ENCODE peak calls at places on chromosomes 2 and 18, in four cellular contexts. B, Y, T and A are unnamed samples.
A peak's percentile ranks its signal among the peaks of the same experiment; 100 is the strongest.

GRCh38 chr2:55140316-55141219 is 90.3 kb upstream of the RTN4 start:
- DNase-seq in B (no peak), Y (no peak), T (no peak), A (no peak)

GRCh38 chr2:207422307-207422960 is 107.3 kb upstream of the CREB1 start:
- DNase-seq in B (no peak), Y (no peak), T (no peak), A (no peak)

GRCh38 chr18:77366067-77366724 is 116.5 kb downstream of the GALR1 start:
- DNase-seq in B (no peak), Y (no peak), T (no peak), A (no peak)

GRCh38 chr18:23135679-23136325 is 517 bp downstream of the CABLES1 start:
- DNase-seq in B (peak; percentile 75), Y (peak; percentile 69), T (no peak), A (peak; percentile 18)

GRCh38 chr2:101832114-101832513 is 134.6 kb downstream of the MAP4K4 start:
- DNase-seq in B (peak; percentile 49), Y (peak; percentile 47), T (no peak), A (no peak)

GRCh38 chr2:120860579-120860922 is 124.9 kb downstream of the GLI2 start:
- DNase-seq in B (no peak), Y (no peak), T (no peak), A (no peak)

GRCh38 chr2:8009010-8009597 is 672.8 kb upstream of the ID2 start:
- DNase-seq in B (peak; percentile 72), Y (no peak), T (no peak), A (no peak)

GRCh38 chr18:43279015-43279758 is 1.9 kb upstream of the SYT4 start:
- DNase-seq in B (peak; percentile 7), Y (no peak), T (no peak), A (no peak)

GRCh38 chr2:99159594-99159993 is 4.8 kb downstream of the LIPT1 start:
- DNase-seq in B (no peak), Y (no peak), T (no peak), A (no peak)

GRCh38 chr2:15259356-15259756 is 301.8 kb downstream of the NBAS start:
- DNase-seq in B (no peak), Y (no peak), T (no peak), A (no peak)

GRCh38 chr2:23385351-23385747 is 370 bp downstream of the KLHL29 start:
- DNase-seq in B (peak; percentile 80), Y (peak; percentile 76), T (no peak), A (no peak)
- H3K27me3 ChIP-seq in B (no peaks in the 10 kb centered on the region), Y (no peaks in the 10 kb centered on the region), T (peaks cover 12% of the 10 kb centered on the region), A (peaks cover 30% of the 10 kb centered on the region)

DNA sequence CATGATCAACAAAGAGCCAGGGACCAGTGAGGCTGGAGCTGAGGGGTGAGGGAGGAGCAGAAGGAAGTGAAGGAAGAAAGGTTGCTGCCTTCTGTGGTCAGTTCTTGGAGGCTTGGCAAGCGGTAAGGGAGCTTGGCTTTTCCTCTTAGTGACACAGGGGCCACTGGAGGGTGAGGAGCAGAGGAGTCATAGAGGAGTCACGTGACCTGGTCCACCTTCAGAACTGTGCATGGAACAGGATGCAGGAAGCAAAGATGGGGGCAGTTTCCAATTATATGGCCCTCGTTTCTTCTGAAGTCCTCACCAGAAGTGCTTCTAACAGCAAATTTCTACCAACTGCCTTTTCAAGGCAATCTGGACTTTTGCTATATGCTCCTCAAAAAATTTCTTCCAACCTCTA is 326.9 kb upstream of the SMIM21 start:
- DNase-seq in B (no peak), Y (no peak), T (no peak), A (no peak)
- H3K4me1 ChIP-seq in B (no peaks in the 10 kb centered on the region), Y (no peaks in the 10 kb centered on the region), T (no peaks in the 10 kb centered on the region), A (no peaks in the 10 kb centered on the region)

GRCh38 chr2:233130481-233130970 is 70.4 kb downstream of the INPP5D start:
- DNase-seq in B (no peak), Y (no peak), T (no peak), A (no peak)
- H3K27me3 ChIP-seq in B (peaks cover 36% of the 10 kb centered on the region), Y (peaks cover 53% of the 10 kb centered on the region), T (no peaks in the 10 kb centered on the region), A (no peaks in the 10 kb centered on the region)

DNA sequence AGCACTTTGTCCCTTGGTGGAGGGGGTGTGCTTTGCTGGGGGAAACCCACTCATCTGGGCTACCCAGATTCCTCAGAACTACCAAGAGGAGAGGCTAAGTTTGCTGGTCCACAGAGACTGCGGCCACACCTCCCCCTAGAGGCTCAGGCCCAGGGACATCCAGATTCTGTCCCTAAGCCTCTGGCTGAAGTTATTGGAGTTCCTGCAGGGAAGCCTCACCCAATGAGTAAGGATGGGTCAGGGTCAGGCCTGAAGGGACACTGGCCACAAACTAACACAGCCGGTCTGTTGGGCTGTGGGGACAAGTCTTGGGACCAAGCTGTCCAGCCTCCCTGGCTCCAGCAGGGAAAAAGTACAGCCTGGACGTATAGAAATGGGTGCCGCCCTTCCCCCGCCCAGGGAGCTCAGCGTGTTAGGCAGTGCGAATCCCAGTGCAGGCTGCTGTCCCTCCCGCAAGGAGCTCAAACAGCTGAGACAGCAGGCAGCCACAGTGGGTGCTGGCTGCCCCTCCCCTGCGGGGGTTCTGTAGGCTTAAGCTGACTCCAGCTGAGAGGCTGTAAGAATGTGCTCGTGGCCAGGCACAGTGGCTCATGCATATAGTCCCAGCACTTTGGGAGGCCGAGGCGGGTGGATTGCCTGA is 86.9 kb upstream of the ARL5A start:
- DNase-seq in B (no peak), Y (no peak), T (no peak), A (no peak)
- H3K4me1 ChIP-seq in B (no peaks in the 10 kb centered on the region), Y (peaks cover 17% of the 10 kb centered on the region), T (no peaks in the 10 kb centered on the region), A (no peaks in the 10 kb centered on the region)

DNA sequence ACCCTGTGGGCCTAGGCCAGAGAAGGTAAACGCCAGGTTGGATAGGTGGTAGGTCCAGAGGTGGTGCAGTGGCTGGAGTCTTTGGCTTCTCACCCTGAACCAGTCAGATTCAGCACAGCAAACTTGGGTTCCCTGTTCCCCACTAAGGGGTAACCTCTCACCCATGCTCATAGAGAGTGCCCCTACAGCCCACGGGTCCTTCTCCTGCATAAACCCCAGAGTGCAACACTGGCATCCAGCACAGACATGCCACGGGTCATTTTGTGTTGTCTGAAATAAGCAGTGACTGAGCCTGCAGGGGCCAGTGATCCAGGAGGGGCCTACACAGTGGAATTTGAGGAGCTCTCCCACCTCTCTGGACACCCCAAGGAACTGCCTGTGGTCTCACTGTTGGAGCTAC is 40.5 kb upstream of the ATP6V1B1 start:
- DNase-seq in B (no peak), Y (no peak), T (no peak), A (no peak)
- H3K27me3 ChIP-seq in B (peaks cover 92% of the 10 kb centered on the region), Y (peaks cover 89% of the 10 kb centered on the region), T (peaks cover 34% of the 10 kb centered on the region), A (peaks cover 48% of the 10 kb centered on the region)

GRCh38 chr2:42128731-42129486 is 40.2 kb upstream of the EML4 start:
- DNase-seq in B (peak; percentile 82), Y (no peak), T (no peak), A (peak; percentile 49)
- H3K4me1 ChIP-seq in B (peaks cover 47% of the 10 kb centered on the region), Y (peaks cover 44% of the 10 kb centered on the region), T (peaks cover 95% of the 10 kb centered on the region), A (peaks cover 98% of the 10 kb centered on the region)